ENCODE peak calls at places on chromosomes 6 and 20, in nine cellular contexts. One of them, this sample, is unnamed.

GRCh38 chr6:42338573-42339218 is 113.0 kb downstream of the TRERF1 start:
- DNase-seq in GM12865: no peak
- DNase-seq in GM13977: no peak
- DNase-seq in IMR-90: peak
- DNase-seq in BJ: peak
- DNase-seq in cardiac fibroblast: peak
- DNase-seq in left lung: no peak
- DNase-seq in CD4-positive, alpha-beta T cell: no peak
- DNase-seq in AG09309: peak
- DNase-seq in this sample: no peak

GRCh38 chr20:642398-643174 is 10.4 kb downstream of the SRXN1 start:
- DNase-seq in GM12865: no peak
- DNase-seq in GM13977: peak
- DNase-seq in IMR-90: no peak
- DNase-seq in BJ: no peak
- DNase-seq in cardiac fibroblast: no peak
- DNase-seq in left lung: peak
- DNase-seq in CD4-positive, alpha-beta T cell: no peak
- DNase-seq in AG09309: no peak
- DNase-seq in this sample: peak

GRCh38 chr20:25470045-25470444 is 62.6 kb downstream of the GINS1 start:
- DNase-seq in GM12865: peak
- DNase-seq in GM13977: peak
- DNase-seq in IMR-90: peak
- DNase-seq in BJ: no peak
- DNase-seq in cardiac fibroblast: peak
- DNase-seq in left lung: no peak
- DNase-seq in CD4-positive, alpha-beta T cell: peak
- DNase-seq in AG09309: no peak
- DNase-seq in this sample: peak

GRCh38 chr6:89162047-89162371 is 16.2 kb downstream of the PM20D2 start:
- DNase-seq in GM12865: no peak
- DNase-seq in GM13977: no peak
- DNase-seq in IMR-90: no peak
- DNase-seq in BJ: no peak
- DNase-seq in cardiac fibroblast: no peak
- DNase-seq in left lung: no peak
- DNase-seq in CD4-positive, alpha-beta T cell: no peak
- DNase-seq in AG09309: no peak
- DNase-seq in this sample: no peak

GRCh38 chr6:170110201-170111140 is 180.4 kb downstream of the DLL1 start:
- DNase-seq in GM12865: no peak
- DNase-seq in GM13977: no peak
- DNase-seq in IMR-90: no peak
- DNase-seq in BJ: no peak
- DNase-seq in cardiac fibroblast: no peak
- DNase-seq in left lung: peak
- DNase-seq in CD4-positive, alpha-beta T cell: no peak
- DNase-seq in AG09309: no peak
- DNase-seq in this sample: no peak

GRCh38 chr6:31718294-31718693 is 3.1 kb downstream of the LY6G6D start:
- DNase-seq in GM12865: no peak
- DNase-seq in GM13977: no peak
- DNase-seq in IMR-90: no peak
- DNase-seq in BJ: no peak
- DNase-seq in cardiac fibroblast: no peak
- DNase-seq in left lung: no peak
- DNase-seq in CD4-positive, alpha-beta T cell: no peak
- DNase-seq in AG09309: no peak
- DNase-seq in this sample: no peak

GRCh38 chr6:75281643-75282042 is 2.9 kb downstream of the TMEM30A start:
- DNase-seq in GM12865: peak
- DNase-seq in GM13977: peak
- DNase-seq in IMR-90: no peak
- DNase-seq in BJ: no peak
- DNase-seq in cardiac fibroblast: no peak
- DNase-seq in left lung: no peak
- DNase-seq in CD4-positive, alpha-beta T cell: no peak
- DNase-seq in AG09309: no peak
- DNase-seq in this sample: peak

GRCh38 chr20:8342401-8342800 is 210.3 kb downstream of the PLCB1 start:
- DNase-seq in GM12865: no peak
- DNase-seq in GM13977: no peak
- DNase-seq in IMR-90: no peak
- DNase-seq in BJ: no peak
- DNase-seq in cardiac fibroblast: no peak
- DNase-seq in left lung: no peak
- DNase-seq in CD4-positive, alpha-beta T cell: no peak
- DNase-seq in AG09309: no peak
- DNase-seq in this sample: no peak

GRCh38 chr20:8853805-8854338 is 215.0 kb upstream of the PLCB4 start:
- DNase-seq in GM12865: peak
- DNase-seq in GM13977: peak
- DNase-seq in IMR-90: peak
- DNase-seq in BJ: no peak
- DNase-seq in cardiac fibroblast: peak
- DNase-seq in left lung: no peak
- DNase-seq in CD4-positive, alpha-beta T cell: no peak
- DNase-seq in AG09309: peak
- DNase-seq in this sample: peak

GRCh38 chr20:23629017-23629541 is 8.7 kb downstream of the CST3 start:
- DNase-seq in GM12865: no peak
- DNase-seq in GM13977: no peak
- DNase-seq in IMR-90: peak
- DNase-seq in BJ: no peak
- DNase-seq in cardiac fibroblast: peak
- DNase-seq in left lung: peak
- DNase-seq in CD4-positive, alpha-beta T cell: no peak
- DNase-seq in AG09309: no peak
- DNase-seq in this sample: no peak

GRCh38 chr20:46894971-46895905 is 595 bp downstream of the EYA2 start:
- DNase-seq in GM12865: peak
- DNase-seq in GM13977: no peak
- DNase-seq in IMR-90: peak
- DNase-seq in BJ: no peak
- DNase-seq in cardiac fibroblast: peak
- DNase-seq in left lung: peak
- DNase-seq in CD4-positive, alpha-beta T cell: no peak
- DNase-seq in AG09309: no peak
- DNase-seq in this sample: no peak

GRCh38 chr6:82056567-82056966 is 191.0 kb downstream of the IBTK start:
- DNase-seq in GM12865: no peak
- DNase-seq in GM13977: no peak
- DNase-seq in IMR-90: no peak
- DNase-seq in BJ: no peak
- DNase-seq in cardiac fibroblast: no peak
- DNase-seq in left lung: no peak
- DNase-seq in CD4-positive, alpha-beta T cell: no peak
- DNase-seq in AG09309: no peak
- DNase-seq in this sample: no peak
- TF ChIP-seq CTCF in GM12865: no peak
- TF ChIP-seq CTCF in GM13977: no peak
- TF ChIP-seq CTCF in IMR-90: no peak
- TF ChIP-seq CTCF in BJ: no peak
- TF ChIP-seq CTCF in cardiac fibroblast: no peak
- TF ChIP-seq CTCF in left lung: no peak
- TF ChIP-seq CTCF in CD4-positive, alpha-beta T cell: no peak
- TF ChIP-seq CTCF in AG09309: no peak
- TF ChIP-seq CTCF in this sample: no peak

DNA sequence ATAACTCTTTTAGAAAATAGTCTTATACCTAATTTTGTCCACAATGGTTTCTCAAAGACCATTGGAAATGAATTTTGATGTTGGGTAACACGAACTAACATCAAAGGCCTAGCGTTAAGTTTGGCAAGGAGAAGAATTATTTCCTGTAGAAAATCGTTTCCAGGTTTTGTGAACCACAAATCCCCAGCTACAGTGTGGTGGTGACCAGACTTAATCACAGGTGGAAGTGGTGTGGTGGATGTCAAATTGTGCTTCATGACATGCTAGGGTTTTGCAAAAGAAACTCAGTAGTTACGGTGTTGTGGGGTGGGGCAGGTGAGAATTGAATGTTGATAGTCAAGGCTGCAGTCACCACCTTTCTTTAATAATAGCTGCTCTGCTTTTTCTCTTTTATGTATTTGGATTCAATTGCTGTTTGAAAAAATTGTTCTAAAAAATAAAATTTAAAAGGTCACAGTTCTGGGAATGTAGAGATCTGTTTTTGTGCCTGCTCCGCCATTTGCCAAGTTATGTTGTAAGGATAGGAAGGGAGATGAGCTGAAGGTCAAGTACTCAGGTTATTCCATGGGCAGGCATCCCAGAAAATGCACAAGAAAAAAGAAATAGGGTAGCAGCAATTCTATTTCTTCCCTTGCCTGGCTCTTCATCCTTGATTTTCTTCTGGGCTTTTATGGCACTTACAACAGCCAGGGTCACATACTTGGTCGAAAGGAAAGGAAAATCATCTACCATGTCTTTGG is 83.6 kb downstream of the F13A1 start:
- DNase-seq in GM12865: no peak
- DNase-seq in GM13977: no peak
- DNase-seq in IMR-90: no peak
- DNase-seq in BJ: no peak
- DNase-seq in cardiac fibroblast: no peak
- DNase-seq in left lung: no peak
- DNase-seq in CD4-positive, alpha-beta T cell: no peak
- DNase-seq in AG09309: no peak
- DNase-seq in this sample: no peak
- TF ChIP-seq CTCF in GM12865: no peak
- TF ChIP-seq CTCF in GM13977: no peak
- TF ChIP-seq CTCF in IMR-90: no peak
- TF ChIP-seq CTCF in BJ: no peak
- TF ChIP-seq CTCF in cardiac fibroblast: no peak
- TF ChIP-seq CTCF in left lung: no peak
- TF ChIP-seq CTCF in CD4-positive, alpha-beta T cell: no peak
- TF ChIP-seq CTCF in AG09309: no peak
- TF ChIP-seq CTCF in this sample: no peak

GRCh38 chr6:138054982-138055381 is 52.2 kb downstream of the PERP start:
- DNase-seq in GM12865: no peak
- DNase-seq in GM13977: no peak
- DNase-seq in IMR-90: no peak
- DNase-seq in BJ: no peak
- DNase-seq in cardiac fibroblast: no peak
- DNase-seq in left lung: no peak
- DNase-seq in CD4-positive, alpha-beta T cell: no peak
- DNase-seq in AG09309: no peak
- DNase-seq in this sample: no peak

DNA sequence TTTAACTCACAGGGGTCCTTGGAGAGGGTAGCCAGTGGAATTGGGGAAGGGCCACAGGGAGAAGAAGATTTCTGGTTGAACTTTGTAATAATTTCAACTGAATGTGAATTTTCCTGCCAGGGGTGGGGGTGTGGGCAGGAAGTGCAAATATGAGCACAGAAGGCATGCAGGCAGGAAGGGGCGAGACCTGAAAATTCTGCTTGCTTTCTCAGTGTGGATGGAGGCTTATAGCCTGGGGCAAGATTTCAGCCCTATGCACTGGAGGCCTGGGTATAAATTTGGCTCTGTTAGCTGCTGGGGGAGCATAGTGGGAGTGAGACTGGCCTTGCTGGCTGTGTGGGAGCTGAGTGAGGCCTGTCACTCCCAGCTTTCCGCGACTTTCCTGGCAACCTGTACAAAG is 54.4 kb downstream of the PERP start:
- DNase-seq in GM12865: no peak
- DNase-seq in GM13977: no peak
- DNase-seq in IMR-90: no peak
- DNase-seq in BJ: no peak
- DNase-seq in cardiac fibroblast: no peak
- DNase-seq in left lung: no peak
- DNase-seq in CD4-positive, alpha-beta T cell: no peak
- DNase-seq in AG09309: no peak
- DNase-seq in this sample: no peak
- TF ChIP-seq CTCF in GM12865: no peak
- TF ChIP-seq CTCF in GM13977: no peak
- TF ChIP-seq CTCF in IMR-90: no peak
- TF ChIP-seq CTCF in BJ: no peak
- TF ChIP-seq CTCF in cardiac fibroblast: no peak
- TF ChIP-seq CTCF in left lung: no peak
- TF ChIP-seq CTCF in CD4-positive, alpha-beta T cell: no peak
- TF ChIP-seq CTCF in AG09309: no peak
- TF ChIP-seq CTCF in this sample: no peak

DNA sequence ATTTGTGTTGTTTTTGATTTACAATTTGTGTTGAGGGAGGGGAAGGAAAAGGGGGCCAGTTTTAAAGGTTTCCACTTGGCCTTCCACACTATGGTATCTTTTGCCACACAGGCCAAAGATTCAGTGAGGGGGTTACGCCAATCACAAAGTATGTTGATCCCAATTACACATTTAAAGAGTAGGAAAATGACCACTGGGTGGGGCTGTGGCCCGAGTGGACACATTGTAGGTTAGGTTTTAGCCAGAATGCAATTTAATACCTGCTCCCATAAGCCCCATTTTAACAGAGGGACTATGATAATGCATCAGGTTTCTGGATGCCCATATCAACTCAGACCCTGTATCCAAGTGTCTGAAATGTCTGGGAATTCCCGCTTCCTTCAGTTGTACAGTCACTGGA is 15.6 kb downstream of the VGLL2 start:
- DNase-seq in GM12865: no peak
- DNase-seq in GM13977: no peak
- DNase-seq in IMR-90: no peak
- DNase-seq in BJ: no peak
- DNase-seq in cardiac fibroblast: no peak
- DNase-seq in left lung: no peak
- DNase-seq in CD4-positive, alpha-beta T cell: no peak
- DNase-seq in AG09309: no peak
- DNase-seq in this sample: no peak
- TF ChIP-seq CTCF in GM12865: peak
- TF ChIP-seq CTCF in GM13977: no peak
- TF ChIP-seq CTCF in IMR-90: peak
- TF ChIP-seq CTCF in BJ: peak
- TF ChIP-seq CTCF in cardiac fibroblast: peak
- TF ChIP-seq CTCF in left lung: no peak
- TF ChIP-seq CTCF in CD4-positive, alpha-beta T cell: no peak
- TF ChIP-seq CTCF in AG09309: peak
- TF ChIP-seq CTCF in this sample: no peak

GRCh38 chr20:51886891-51887608 is 84.7 kb upstream of the SALL4 start:
- DNase-seq in GM12865: no peak
- DNase-seq in GM13977: no peak
- DNase-seq in IMR-90: no peak
- DNase-seq in BJ: no peak
- DNase-seq in cardiac fibroblast: no peak
- DNase-seq in left lung: no peak
- DNase-seq in CD4-positive, alpha-beta T cell: no peak
- DNase-seq in AG09309: no peak
- DNase-seq in this sample: no peak
- TF ChIP-seq CTCF in GM12865: no peak
- TF ChIP-seq CTCF in GM13977: no peak
- TF ChIP-seq CTCF in IMR-90: no peak
- TF ChIP-seq CTCF in BJ: no peak
- TF ChIP-seq CTCF in cardiac fibroblast: no peak
- TF ChIP-seq CTCF in left lung: no peak
- TF ChIP-seq CTCF in CD4-positive, alpha-beta T cell: no peak
- TF ChIP-seq CTCF in AG09309: no peak
- TF ChIP-seq CTCF in this sample: no peak